ENCODE peak calls at places on chromosomes 2 and 18, in six cellular contexts. J, P, R, T, E and X are unnamed samples.

GRCh38 chr2:38750011-38750792 is 959 bp downstream of the SRSF7 start:
- DNase-seq in R (peak; percentile 52), E (peak; percentile 85), T (peak; percentile 49), P (peak; percentile 71), J (peak; percentile 30), X (peak; percentile 49)

GRCh38 chr2:86275384-86275799 is 62.0 kb downstream of the REEP1 start:
- DNase-seq in E (no peak), J (no peak), P (no peak), R (no peak), T (no peak), X (no peak)

GRCh38 chr2:147714582-147714981 is 130.2 kb upstream of the ACVR2A start:
- DNase-seq in R (no peak), T (no peak), P (no peak), J (no peak), E (no peak), X (no peak)

GRCh38 chr2:58107803-58108710 is 61.5 kb downstream of the VRK2 start:
- DNase-seq in T (no peak), J (no peak), E (no peak), P (peak; percentile 23), R (peak; percentile 97), X (no peak)

GRCh38 chr2:28206786-28207185 is 185.9 kb upstream of the FOSL2 start:
- DNase-seq in P (no peak), J (no peak), E (no peak), R (peak; percentile 14), T (no peak), X (no peak)

GRCh38 chr2:96928277-96928781 is 58.1 kb downstream of the FAM178B start:
- DNase-seq in T (no peak), J (no peak), R (no peak), P (no peak), E (no peak), X (peak; percentile 25)

GRCh38 chr2:134431837-134432437 is 178.1 kb downstream of the MGAT5 start:
- DNase-seq in J (no peak), E (no peak), R (no peak), T (no peak), P (no peak), X (no peak)

GRCh38 chr2:26561918-26562810 is 79.0 kb downstream of the CIB4 start:
- DNase-seq in T (no peak), E (peak; percentile 89), P (peak; percentile 41), J (peak; percentile 48), R (peak; percentile 44), X (no peak)

GRCh38 chr18:73520229-73520628 is 627.4 kb downstream of the FBXO15 start:
- DNase-seq in P (no peak), T (no peak), R (no peak), E (no peak), J (peak; percentile 38), X (no peak)

GRCh38 chr2:178404380-178404767 is 46.6 kb downstream of the PRKRA start:
- DNase-seq in R (peak; percentile 53), J (no peak), P (no peak), T (no peak), E (no peak), X (no peak)

GRCh38 chr2:72813841-72814240 is 12.0 kb downstream of the EXOC6B start:
- DNase-seq in J (no peak), R (no peak), P (peak; percentile 36), E (no peak), T (no peak), X (no peak)

GRCh38 chr2:240463274-240463865 is 27.9 kb downstream of the GPC1 start:
- DNase-seq in T (no peak), P (peak; percentile 8), R (no peak), J (no peak), E (peak; percentile 73), X (no peak)

GRCh38 chr18:45054595-45054994 is 373.9 kb downstream of the SETBP1 start:
- DNase-seq in E (no peak), R (no peak), J (no peak), T (no peak), P (no peak), X (no peak)

GRCh38 chr18:22052405-22053105 is 116.8 kb upstream of the GATA6 start:
- DNase-seq in R (no peak), J (no peak), E (no peak), T (no peak), P (peak; percentile 54), X (no peak)

GRCh38 chr2:73640946-73641766 is 1.1 kb downstream of the NAT8 start:
- DNase-seq in J (no peak), T (no peak), R (no peak), P (no peak), E (no peak), X (no peak)

GRCh38 chr2:74471332-74472065 is 981 bp downstream of the MRPL53 start:
- DNase-seq in J (no peak), E (peak; percentile 32), P (peak; percentile 22), T (no peak), R (no peak), X (no peak)

GRCh38 chr2:39584283-39584972 is 81.3 kb upstream of the TMEM178A start:
- DNase-seq in J (no peak), E (no peak), T (no peak), R (no peak), P (no peak), X (no peak)

GRCh38 chr18:74748809-74749208 is 151.1 kb downstream of the ZNF407 start:
- DNase-seq in J (no peak), P (no peak), E (no peak), R (no peak), T (no peak), X (no peak)

GRCh38 chr2:200129756-200130462 is 174.5 kb downstream of the MAIP1 start:
- DNase-seq in R (peak; percentile 32), P (no peak), T (no peak), J (no peak), E (no peak), X (no peak)

GRCh38 chr2:212683346-212683745 is 144.7 kb upstream of the ERBB4 start:
- DNase-seq in P (no peak), E (no peak), T (no peak), R (no peak), J (no peak), X (no peak)

GRCh38 chr2:75710220-75710576 is 517 bp downstream of the GCFC2 start:
- DNase-seq in P (no peak), E (no peak), J (no peak), R (no peak), T (no peak), X (no peak)

GRCh38 chr2:37560863-37561614 is 110.4 kb downstream of the CDC42EP3 start:
- DNase-seq in J (no peak), E (no peak), P (no peak), R (peak; percentile 68), T (no peak), X (no peak)

GRCh38 chr2:213846856-213847255 is 562.6 kb downstream of the SPAG16 start:
- DNase-seq in P (no peak), E (no peak), T (no peak), J (no peak), R (peak; percentile 42), X (no peak)

GRCh38 chr2:134128746-134129145 is 125.1 kb upstream of the MGAT5 start:
- DNase-seq in E (no peak), R (no peak), P (no peak), T (no peak), J (no peak), X (no peak)

GRCh38 chr2:230700447-230700846 is 12.2 kb upstream of the CAB39 start:
- DNase-seq in R (peak; percentile 76), J (no peak), E (no peak), T (no peak), P (no peak), X (no peak)

GRCh38 chr2:88350641-88351601 is 101.6 kb downstream of the FOXI3 start:
- DNase-seq in R (peak; percentile 70), J (peak; percentile 88), P (peak; percentile 63), T (peak; percentile 66), E (peak; percentile 78), X (peak; percentile 62)

GRCh38 chr18:73879328-73879727 is 268.3 kb downstream of the FBXO15 start:
- DNase-seq in R (no peak), E (no peak), P (no peak), J (no peak), T (no peak), X (no peak)

GRCh38 chr2:100730290-100730868 is 89.6 kb upstream of the NPAS2 start:
- DNase-seq in T (peak; percentile 66), P (peak; percentile 76), E (no peak), R (peak; percentile 85), J (peak; percentile 64), X (no peak)

GRCh38 chr2:10332402-10333246 is 29.9 kb downstream of the HPCAL1 start:
- DNase-seq in J (no peak), T (no peak), E (no peak), P (no peak), R (no peak), X (no peak)

GRCh38 chr2:127422631-127423475 is 4.6 kb downstream of the PROC start:
- DNase-seq in R (no peak), P (no peak), E (no peak), T (peak; percentile 29), J (no peak), X (peak; percentile 84)
- TF ChIP-seq CTCF in R (no peak), P (no peak), E (no peak), T (no peak), J (no peak), X (no peak)

GRCh38 chr2:66574701-66575624 is 140.0 kb downstream of the MEIS1 start:
- DNase-seq in J (peak; percentile 70), R (peak; percentile 83), T (peak; percentile 58), E (peak; percentile 89), P (peak; percentile 82), X (peak; percentile 6)
- TF ChIP-seq CTCF in J (peak; percentile 18), R (peak; percentile 51), T (peak; percentile 33), E (peak; percentile 51), P (peak; percentile 67), X (no peak)

DNA sequence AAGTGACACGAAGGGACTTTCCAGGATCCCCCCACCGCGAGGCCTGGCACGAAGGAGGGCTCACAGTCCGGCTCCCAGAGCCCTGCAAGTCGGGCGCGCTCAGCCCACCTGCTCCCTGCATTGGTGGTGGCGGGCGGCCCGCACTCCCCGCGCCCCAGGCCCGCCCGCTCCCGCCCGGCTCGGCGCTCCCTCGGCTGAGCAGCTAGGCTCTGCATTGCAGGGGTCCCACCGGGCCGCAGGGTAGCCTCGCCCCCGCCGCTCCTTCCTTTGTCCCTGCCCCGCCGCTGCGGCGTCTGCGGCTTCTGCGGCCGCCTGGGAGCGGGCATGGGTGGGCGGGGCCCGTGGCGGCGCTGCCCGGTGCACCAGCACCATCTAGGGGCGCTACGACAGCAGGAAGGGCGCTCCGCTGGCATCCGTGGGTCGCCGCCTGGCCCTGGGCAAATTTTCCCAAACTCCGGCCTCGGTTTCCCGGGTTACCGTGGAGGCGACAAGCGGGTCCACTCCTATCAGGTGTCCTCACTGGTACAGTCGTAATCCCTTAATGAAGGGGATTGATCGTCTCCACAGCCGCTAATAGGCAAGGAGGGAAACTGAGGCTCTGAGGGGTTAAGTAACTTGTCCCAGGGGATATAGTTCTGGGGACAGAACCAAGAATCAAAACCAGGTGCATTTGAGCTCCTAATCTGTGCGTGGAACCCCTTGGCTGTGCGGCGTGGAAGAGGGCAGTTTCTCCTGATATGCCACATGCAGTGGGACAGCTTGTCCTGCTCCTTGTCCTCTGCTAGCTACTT is 157.4 kb downstream of the CYRIA start:
- DNase-seq in P (peak; percentile 52), J (peak; percentile 69), T (peak; percentile 36), R (no peak), E (peak; percentile 78), X (peak; percentile 18)
- TF ChIP-seq CTCF in P (peak; percentile 54), J (peak; percentile 45), T (no peak), R (peak; percentile 56), E (peak; percentile 76), X (no peak)

DNA sequence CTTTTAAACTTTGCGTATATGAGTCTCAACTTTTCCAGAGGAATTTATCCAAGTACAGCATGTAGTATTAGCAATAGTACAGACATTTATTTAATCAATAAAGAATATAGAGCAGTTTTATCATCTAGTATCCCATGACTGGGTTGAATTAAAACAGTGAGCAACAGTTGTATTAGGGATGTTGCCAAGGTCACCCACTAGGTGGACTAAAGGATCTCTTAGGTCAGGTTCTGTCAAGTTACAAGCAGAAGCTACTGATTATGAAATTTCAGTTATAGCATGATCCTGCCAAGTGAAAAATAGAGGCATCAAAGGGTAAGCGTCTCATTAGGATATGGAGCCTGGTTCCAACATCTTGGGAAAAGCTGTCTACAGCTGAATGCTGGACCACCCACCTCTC is 52.1 kb upstream of the LAPTM4A start:
- DNase-seq in J (no peak), T (no peak), P (peak; percentile 44), E (no peak), R (peak; percentile 65), X (no peak)
- TF ChIP-seq CTCF in J (peak; percentile 61), T (no peak), P (peak; percentile 38), E (peak; percentile 22), R (peak; percentile 50), X (no peak)